ENCODE peak calls at places on chromosomes 5 and 9, in five cellular contexts. T is PC-3, S is tibial artery, G is lung, P is IMR-90. W is an unnamed sample.

GRCh38 chr9:91033802-91034201 is 232.2 kb downstream of the SYK start:
- DNase-seq in T (peak; percentile 15), S (no peak), G (no peak), P (no peak), W (no peak)

GRCh38 chr5:139903805-139904565 is 108.4 kb downstream of the PSD2 start:
- DNase-seq in P (no peak), T (no peak), G (no peak), S (no peak), W (peak; percentile 18)

GRCh38 chr5:111930905-111931461 is 174.0 kb upstream of the NREP start:
- DNase-seq in P (peak; percentile 77), S (no peak), G (no peak), T (peak; percentile 73), W (peak; percentile 84)

GRCh38 chr5:138498381-138498780 is 33.1 kb downstream of the EGR1 start:
- DNase-seq in S (no peak), P (peak; percentile 39), T (no peak), G (no peak), W (no peak)

GRCh38 chr9:129568560-129569505 is 52.1 kb downstream of the C9orf50 start:
- DNase-seq in P (no peak), S (peak; percentile 35), T (no peak), G (no peak), W (no peak)

GRCh38 chr5:170164087-170164486 is 58.4 kb downstream of the FOXI1 start:
- DNase-seq in P (no peak), T (no peak), S (no peak), G (no peak), W (no peak)

GRCh38 chr5:80871541-80871961 is 88.6 kb upstream of the RASGRF2 start:
- DNase-seq in T (peak; percentile 72), S (no peak), G (no peak), P (peak; percentile 74), W (peak; percentile 69)

GRCh38 chr5:35183243-35183955 is 46.9 kb downstream of the PRLR start:
- DNase-seq in P (peak; percentile 60), T (peak; percentile 72), G (peak; percentile 45), S (peak; percentile 54), W (peak; percentile 3)

GRCh38 chr5:82661933-82662332 is 383.8 kb upstream of the RPS23 start:
- DNase-seq in T (no peak), G (no peak), S (no peak), P (no peak), W (no peak)

GRCh38 chr9:4780651-4781050 is 12.1 kb upstream of the RCL1 start:
- DNase-seq in S (no peak), G (no peak), T (no peak), P (no peak), W (peak; percentile 39)

GRCh38 chr9:76690575-76691370 is 73.5 kb upstream of the PCA3 start:
- DNase-seq in T (no peak), G (no peak), P (no peak), S (no peak), W (no peak)

GRCh38 chr9:133558191-133559126 is 24.0 kb downstream of the ADAMTSL2 start:
- DNase-seq in G (no peak), S (no peak), T (peak; percentile 52), P (peak; percentile 85), W (peak; percentile 45)

GRCh38 chr5:126069329-126069728 is 353.9 kb upstream of the GRAMD2B start:
- DNase-seq in P (no peak), S (no peak), T (no peak), G (no peak), W (no peak)

GRCh38 chr5:173341911-173342535 is 13.8 kb upstream of the STC2 start:
- DNase-seq in G (no peak), S (no peak), T (no peak), P (no peak), W (no peak)

GRCh38 chr9:130794923-130795495 is 40.0 kb upstream of the ABL1 start:
- DNase-seq in P (no peak), T (no peak), S (no peak), G (no peak), W (no peak)

GRCh38 chr5:169828385-169828784 is 151.9 kb downstream of the INSYN2B start:
- DNase-seq in P (no peak), G (no peak), S (no peak), T (no peak), W (no peak)

GRCh38 chr9:134670851-134671281 is 29.3 kb downstream of the COL5A1 start:
- DNase-seq in T (no peak), P (no peak), G (no peak), S (no peak), W (no peak)

GRCh38 chr5:134114886-134115805 is 665 bp downstream of the TCF7 start:
- DNase-seq in T (no peak), P (no peak), G (peak; percentile 35), S (no peak), W (no peak)

GRCh38 chr9:33264473-33265177 is at the start of the genes BAG1 and CHMP5:
- DNase-seq in T (peak; percentile 98), S (peak; percentile 100), G (peak; percentile 100), P (peak; percentile 99), W (peak; percentile 100)

GRCh38 chr9:78054180-78054579 is 22.6 kb upstream of the GNAQ start:
- DNase-seq in P (no peak), S (no peak), T (no peak), G (no peak), W (peak; percentile 57)

GRCh38 chr5:10283927-10284635 is 23.6 kb downstream of the CMBL start:
- DNase-seq in S (peak; percentile 81), P (peak; percentile 60), G (peak; percentile 86), T (peak; percentile 93), W (peak; percentile 74)
- H3K4me3 ChIP-seq in S (no peak overlapping the region), P (no peak overlapping the region), G (no peak overlapping the region), T (no peak overlapping the region), W (no peak overlapping the region)

GRCh38 chr5:179870952-179871351 is 12.3 kb upstream of the MRNIP start:
- DNase-seq in T (no peak), P (no peak), G (no peak), S (no peak), W (no peak)

GRCh38 chr5:179869101-179869500 is 10.5 kb upstream of the MRNIP start:
- DNase-seq in G (no peak), S (no peak), T (no peak), P (no peak), W (no peak)

GRCh38 chr5:179869641-179870402 is 11.2 kb upstream of the MRNIP start:
- DNase-seq in G (no peak), P (no peak), S (no peak), T (no peak), W (no peak)

GRCh38 chr5:179871506-179871905 is 12.9 kb upstream of the MRNIP start:
- DNase-seq in S (no peak), G (no peak), P (no peak), T (no peak), W (no peak)

DNA sequence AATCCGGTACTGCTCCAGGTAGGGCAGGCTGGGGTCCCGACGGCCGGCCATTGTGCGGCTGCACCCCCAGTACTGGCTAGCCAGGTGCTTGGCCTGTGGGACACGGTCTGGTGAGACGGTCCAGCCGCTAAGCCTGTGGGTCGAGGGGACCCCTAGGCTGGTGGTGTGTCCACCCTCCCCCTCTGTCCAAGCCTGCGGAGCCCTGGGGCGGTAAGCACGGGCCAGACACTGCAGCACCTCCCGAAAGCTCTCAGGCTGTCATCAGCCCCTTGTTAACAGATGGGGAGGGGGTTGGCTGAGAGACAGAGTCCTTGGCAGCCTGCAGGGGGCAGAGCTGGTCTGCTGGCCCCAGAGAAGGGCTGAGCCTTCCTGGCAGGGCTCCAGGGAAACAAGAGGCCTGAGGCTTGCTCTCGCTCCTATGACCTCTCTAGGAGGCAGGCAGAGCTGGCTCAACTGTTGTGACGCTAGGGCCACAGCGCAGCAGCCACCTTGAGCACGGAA is 11.8 kb upstream of the MRNIP start:
- DNase-seq in S (no peak), T (peak; percentile 46), P (peak; percentile 52), G (peak; percentile 53), W (peak; percentile 24)
- TF ChIP-seq CTCF in S (no peak), T (peak; percentile 57), P (peak; percentile 43), G (no peak), W (peak; percentile 21)

GRCh38 chr5:98627121-98627520 is 146.3 kb upstream of the RGMB start:
- DNase-seq in G (no peak), P (no peak), T (no peak), S (no peak), W (no peak)
- H3K4me3 ChIP-seq in G (no peak overlapping the region), P (no peak overlapping the region), T (no peak overlapping the region), S (no peak overlapping the region), W (no peak overlapping the region)

GRCh38 chr9:36597412-36598178 is 24.9 kb downstream of the MELK start:
- DNase-seq in P (peak; percentile 70), T (peak; percentile 47), S (no peak), G (no peak), W (peak; percentile 55)
- TF ChIP-seq CTCF in P (peak; percentile 79), T (peak; percentile 59), S (peak; percentile 11), G (no peak), W (peak; percentile 72)

GRCh38 chr5:91443028-91443427 is 59.9 kb upstream of the ARRDC3 start:
- DNase-seq in G (no peak), T (peak; percentile 77), P (peak; percentile 69), S (no peak), W (peak; percentile 55)
- H3K4me3 ChIP-seq in G (no peak overlapping the region), T (no peak overlapping the region), P (no peak overlapping the region), S (no peak overlapping the region), W (no peak overlapping the region)